ENCODE peak calls at places on chromosomes 3 and 15, in nine cellular contexts. One of them, this sample, is unnamed.

GRCh38 chr3:142574665-142575064 is 3.9 kb downstream of the ATR start:
- DNase-seq in HCT116: no peak
- DNase-seq in cardiac muscle cell: no peak
- DNase-seq in GM23248: no peak
- DNase-seq in MM.1S: no peak
- DNase-seq in CD4-positive, CD25-positive, alpha-beta regulatory T cell: no peak
- DNase-seq in A549: no peak
- DNase-seq in naive thymus-derived CD4-positive, alpha-beta T cell: no peak
- DNase-seq in keratinocyte: no peak
- DNase-seq in this sample: no peak

GRCh38 chr3:63945558-63946096 is 33.4 kb upstream of the SCAANT1 start:
- DNase-seq in HCT116: no peak
- DNase-seq in cardiac muscle cell: peak; percentile 65
- DNase-seq in GM23248: no peak
- DNase-seq in MM.1S: no peak
- DNase-seq in CD4-positive, CD25-positive, alpha-beta regulatory T cell: no peak
- DNase-seq in A549: no peak
- DNase-seq in naive thymus-derived CD4-positive, alpha-beta T cell: no peak
- DNase-seq in keratinocyte: no peak
- DNase-seq in this sample: no peak

GRCh38 chr15:79031821-79032220 is 58.8 kb downstream of the RASGRF1 start:
- DNase-seq in HCT116: no peak
- DNase-seq in cardiac muscle cell: no peak
- DNase-seq in GM23248: no peak
- DNase-seq in MM.1S: no peak
- DNase-seq in CD4-positive, CD25-positive, alpha-beta regulatory T cell: no peak
- DNase-seq in A549: no peak
- DNase-seq in naive thymus-derived CD4-positive, alpha-beta T cell: no peak
- DNase-seq in keratinocyte: no peak
- DNase-seq in this sample: no peak

GRCh38 chr3:47482411-47482810 is 6.7 kb upstream of the SCAP start:
- DNase-seq in HCT116: no peak
- DNase-seq in cardiac muscle cell: no peak
- DNase-seq in GM23248: no peak
- DNase-seq in MM.1S: no peak
- DNase-seq in CD4-positive, CD25-positive, alpha-beta regulatory T cell: no peak
- DNase-seq in A549: no peak
- DNase-seq in naive thymus-derived CD4-positive, alpha-beta T cell: no peak
- DNase-seq in keratinocyte: no peak
- DNase-seq in this sample: no peak

GRCh38 chr15:31847961-31848360 is 182.4 kb upstream of the CHRNA7 start:
- DNase-seq in HCT116: no peak
- DNase-seq in cardiac muscle cell: no peak
- DNase-seq in GM23248: no peak
- DNase-seq in MM.1S: no peak
- DNase-seq in CD4-positive, CD25-positive, alpha-beta regulatory T cell: no peak
- DNase-seq in A549: no peak
- DNase-seq in naive thymus-derived CD4-positive, alpha-beta T cell: no peak
- DNase-seq in keratinocyte: no peak
- DNase-seq in this sample: no peak

GRCh38 chr3:4825572-4826236 is 153.5 kb upstream of the BHLHE40 start:
- DNase-seq in HCT116: no peak
- DNase-seq in cardiac muscle cell: no peak
- DNase-seq in GM23248: no peak
- DNase-seq in MM.1S: no peak
- DNase-seq in CD4-positive, CD25-positive, alpha-beta regulatory T cell: no peak
- DNase-seq in A549: peak; percentile 26
- DNase-seq in naive thymus-derived CD4-positive, alpha-beta T cell: no peak
- DNase-seq in keratinocyte: no peak
- DNase-seq in this sample: no peak

GRCh38 chr3:141442421-141442820 is 44.4 kb upstream of the RASA2 start:
- DNase-seq in HCT116: no peak
- DNase-seq in cardiac muscle cell: peak; percentile 53
- DNase-seq in GM23248: no peak
- DNase-seq in MM.1S: no peak
- DNase-seq in CD4-positive, CD25-positive, alpha-beta regulatory T cell: no peak
- DNase-seq in A549: no peak
- DNase-seq in naive thymus-derived CD4-positive, alpha-beta T cell: no peak
- DNase-seq in keratinocyte: no peak
- DNase-seq in this sample: no peak

GRCh38 chr15:33215941-33216872 is 21.7 kb upstream of the FMN1 start:
- DNase-seq in HCT116: no peak
- DNase-seq in cardiac muscle cell: peak; percentile 20
- DNase-seq in GM23248: peak; percentile 55
- DNase-seq in MM.1S: peak; percentile 46
- DNase-seq in CD4-positive, CD25-positive, alpha-beta regulatory T cell: no peak
- DNase-seq in A549: no peak
- DNase-seq in naive thymus-derived CD4-positive, alpha-beta T cell: no peak
- DNase-seq in keratinocyte: no peak
- DNase-seq in this sample: no peak

GRCh38 chr15:65071381-65071811 is 3.6 kb upstream of the RASL12 start:
- DNase-seq in HCT116: no peak
- DNase-seq in cardiac muscle cell: peak; percentile 74
- DNase-seq in GM23248: no peak
- DNase-seq in MM.1S: no peak
- DNase-seq in CD4-positive, CD25-positive, alpha-beta regulatory T cell: no peak
- DNase-seq in A549: no peak
- DNase-seq in naive thymus-derived CD4-positive, alpha-beta T cell: no peak
- DNase-seq in keratinocyte: no peak
- DNase-seq in this sample: no peak

GRCh38 chr3:143726727-143727126 is 121.5 kb downstream of the SLC9A9 start:
- DNase-seq in HCT116: no peak
- DNase-seq in cardiac muscle cell: no peak
- DNase-seq in GM23248: peak; percentile 44
- DNase-seq in MM.1S: no peak
- DNase-seq in CD4-positive, CD25-positive, alpha-beta regulatory T cell: no peak
- DNase-seq in A549: no peak
- DNase-seq in naive thymus-derived CD4-positive, alpha-beta T cell: no peak
- DNase-seq in keratinocyte: no peak
- DNase-seq in this sample: no peak

GRCh38 chr15:20356444-20357138 is 185.0 kb downstream of the GOLGA6L6 start:
- DNase-seq in HCT116: peak; percentile 32
- DNase-seq in cardiac muscle cell: no peak
- DNase-seq in GM23248: peak; percentile 50
- DNase-seq in MM.1S: peak; percentile 83
- DNase-seq in CD4-positive, CD25-positive, alpha-beta regulatory T cell: peak; percentile 65
- DNase-seq in A549: peak; percentile 80
- DNase-seq in naive thymus-derived CD4-positive, alpha-beta T cell: peak; percentile 79
- DNase-seq in keratinocyte: no peak
- DNase-seq in this sample: peak; percentile 37

GRCh38 chr3:142623209-142623608 is 27.0 kb downstream of the PLS1 start:
- DNase-seq in HCT116: no peak
- DNase-seq in cardiac muscle cell: no peak
- DNase-seq in GM23248: no peak
- DNase-seq in MM.1S: no peak
- DNase-seq in CD4-positive, CD25-positive, alpha-beta regulatory T cell: no peak
- DNase-seq in A549: no peak
- DNase-seq in naive thymus-derived CD4-positive, alpha-beta T cell: no peak
- DNase-seq in keratinocyte: no peak
- DNase-seq in this sample: no peak

GRCh38 chr3:99640214-99640851 is 1.9 kb downstream of the COL8A1 start:
- DNase-seq in HCT116: no peak
- DNase-seq in cardiac muscle cell: no peak
- DNase-seq in GM23248: peak; percentile 27
- DNase-seq in MM.1S: no peak
- DNase-seq in CD4-positive, CD25-positive, alpha-beta regulatory T cell: no peak
- DNase-seq in A549: no peak
- DNase-seq in naive thymus-derived CD4-positive, alpha-beta T cell: no peak
- DNase-seq in keratinocyte: no peak
- DNase-seq in this sample: no peak

GRCh38 chr3:12044860-12045259 is 40.7 kb downstream of the SYN2 start:
- DNase-seq in HCT116: no peak
- DNase-seq in cardiac muscle cell: no peak
- DNase-seq in GM23248: no peak
- DNase-seq in MM.1S: no peak
- DNase-seq in CD4-positive, CD25-positive, alpha-beta regulatory T cell: no peak
- DNase-seq in A549: no peak
- DNase-seq in naive thymus-derived CD4-positive, alpha-beta T cell: no peak
- DNase-seq in keratinocyte: no peak
- DNase-seq in this sample: no peak

GRCh38 chr3:141150431-141150830 is 81.2 kb upstream of the PXYLP1 start:
- DNase-seq in HCT116: no peak
- DNase-seq in cardiac muscle cell: no peak
- DNase-seq in GM23248: no peak
- DNase-seq in MM.1S: no peak
- DNase-seq in CD4-positive, CD25-positive, alpha-beta regulatory T cell: no peak
- DNase-seq in A549: no peak
- DNase-seq in naive thymus-derived CD4-positive, alpha-beta T cell: no peak
- DNase-seq in keratinocyte: no peak
- DNase-seq in this sample: no peak

GRCh38 chr3:120601554-120601953 is 5.4 kb downstream of the NDUFB4 start:
- DNase-seq in HCT116: no peak
- DNase-seq in cardiac muscle cell: no peak
- DNase-seq in GM23248: no peak
- DNase-seq in MM.1S: no peak
- DNase-seq in CD4-positive, CD25-positive, alpha-beta regulatory T cell: no peak
- DNase-seq in A549: no peak
- DNase-seq in naive thymus-derived CD4-positive, alpha-beta T cell: no peak
- DNase-seq in keratinocyte: no peak
- DNase-seq in this sample: no peak

GRCh38 chr3:102979202-102979601 is 544.4 kb downstream of the ZPLD1 start:
- DNase-seq in HCT116: no peak
- DNase-seq in cardiac muscle cell: no peak
- DNase-seq in GM23248: no peak
- DNase-seq in MM.1S: no peak
- DNase-seq in CD4-positive, CD25-positive, alpha-beta regulatory T cell: no peak
- DNase-seq in A549: no peak
- DNase-seq in naive thymus-derived CD4-positive, alpha-beta T cell: no peak
- DNase-seq in keratinocyte: no peak
- DNase-seq in this sample: no peak

GRCh38 chr3:167716920-167717319 is 17.8 kb downstream of the PDCD10 start:
- DNase-seq in HCT116: no peak
- DNase-seq in cardiac muscle cell: no peak
- DNase-seq in GM23248: no peak
- DNase-seq in MM.1S: no peak
- DNase-seq in CD4-positive, CD25-positive, alpha-beta regulatory T cell: no peak
- DNase-seq in A549: no peak
- DNase-seq in naive thymus-derived CD4-positive, alpha-beta T cell: no peak
- DNase-seq in keratinocyte: no peak
- DNase-seq in this sample: no peak

DNA sequence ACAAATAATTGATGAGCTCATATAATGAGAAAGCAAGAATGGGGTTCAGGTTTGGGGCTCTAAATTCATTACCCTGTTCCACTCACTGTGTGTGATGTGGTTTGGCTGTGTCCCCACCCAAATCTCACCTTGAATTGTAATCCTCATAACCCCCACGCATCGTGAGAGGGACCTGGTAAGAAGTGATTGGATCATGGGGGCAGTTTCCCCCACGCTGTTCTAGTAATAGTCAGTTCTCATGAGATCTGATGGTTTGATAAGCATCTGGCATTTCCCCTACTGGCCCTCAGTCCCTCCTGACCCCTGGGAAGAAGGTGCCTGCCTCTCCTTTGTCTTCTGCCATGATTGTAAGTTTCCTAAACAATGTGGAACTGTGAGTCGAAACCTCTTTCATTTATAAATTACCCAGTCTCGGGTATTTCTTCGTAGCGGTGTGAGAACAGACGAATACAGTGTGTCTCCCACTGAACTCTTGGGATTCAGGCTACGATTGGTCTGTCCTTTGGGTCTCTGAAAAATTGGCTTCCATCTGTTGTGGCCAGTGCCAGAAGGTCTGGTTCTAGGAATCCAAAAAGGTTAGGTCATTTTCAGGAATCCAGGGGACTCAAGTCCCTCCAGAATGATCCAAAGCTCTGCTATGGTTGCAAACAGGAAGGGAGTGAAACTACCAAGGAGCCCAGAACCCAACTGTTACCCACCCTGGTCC is 87.7 kb downstream of the XXYLT1 start:
- DNase-seq in HCT116: no peak
- DNase-seq in cardiac muscle cell: no peak
- DNase-seq in GM23248: no peak
- DNase-seq in MM.1S: no peak
- DNase-seq in CD4-positive, CD25-positive, alpha-beta regulatory T cell: no peak
- DNase-seq in A549: no peak
- DNase-seq in naive thymus-derived CD4-positive, alpha-beta T cell: no peak
- DNase-seq in keratinocyte: no peak
- DNase-seq in this sample: no peak
- H3K4me1 ChIP-seq in HCT116: peaks cover 6% of the 10 kb centered on the region
- H3K4me1 ChIP-seq in cardiac muscle cell: peaks cover 14% of the 10 kb centered on the region
- H3K4me1 ChIP-seq in GM23248: peaks cover 34% of the 10 kb centered on the region
- H3K4me1 ChIP-seq in MM.1S: peaks cover 3% of the 10 kb centered on the region
- H3K4me1 ChIP-seq in CD4-positive, CD25-positive, alpha-beta regulatory T cell: peaks cover 57% of the 10 kb centered on the region
- H3K4me1 ChIP-seq in A549: peaks cover 9% of the 10 kb centered on the region
- H3K4me1 ChIP-seq in naive thymus-derived CD4-positive, alpha-beta T cell: no peaks in the 10 kb centered on the region
- H3K4me1 ChIP-seq in keratinocyte: peaks cover 41% of the 10 kb centered on the region
- H3K4me1 ChIP-seq in this sample: peaks cover 6% of the 10 kb centered on the region

GRCh38 chr3:8458711-8459110 is 42.9 kb upstream of the LMCD1 start:
- DNase-seq in HCT116: no peak
- DNase-seq in cardiac muscle cell: peak; percentile 68
- DNase-seq in GM23248: peak; percentile 98
- DNase-seq in MM.1S: no peak
- DNase-seq in CD4-positive, CD25-positive, alpha-beta regulatory T cell: no peak
- DNase-seq in A549: no peak
- DNase-seq in naive thymus-derived CD4-positive, alpha-beta T cell: no peak
- DNase-seq in keratinocyte: no peak
- DNase-seq in this sample: no peak
- H3K4me3 ChIP-seq in HCT116: no peak overlapping the region
- H3K4me3 ChIP-seq in cardiac muscle cell: no peak overlapping the region
- H3K4me3 ChIP-seq in GM23248: peak overlapping the region; percentile 46
- H3K4me3 ChIP-seq in MM.1S: no peak overlapping the region
- H3K4me3 ChIP-seq in CD4-positive, CD25-positive, alpha-beta regulatory T cell: no peak overlapping the region
- H3K4me3 ChIP-seq in A549: no peak overlapping the region
- H3K4me3 ChIP-seq in naive thymus-derived CD4-positive, alpha-beta T cell: no peak overlapping the region
- H3K4me3 ChIP-seq in keratinocyte: no peak overlapping the region
- H3K4me3 ChIP-seq in this sample: no peak overlapping the region

GRCh38 chr3:127674099-127674792 is 1.5 kb downstream of the ABTB1 start:
- DNase-seq in HCT116: no peak
- DNase-seq in cardiac muscle cell: no peak
- DNase-seq in GM23248: no peak
- DNase-seq in MM.1S: no peak
- DNase-seq in CD4-positive, CD25-positive, alpha-beta regulatory T cell: no peak
- DNase-seq in A549: no peak
- DNase-seq in naive thymus-derived CD4-positive, alpha-beta T cell: no peak
- DNase-seq in keratinocyte: no peak
- DNase-seq in this sample: no peak
- H3K27ac ChIP-seq in HCT116: peak overlapping the region; percentile 71
- H3K27ac ChIP-seq in cardiac muscle cell: no peak overlapping the region
- H3K27ac ChIP-seq in GM23248: no peak overlapping the region
- H3K27ac ChIP-seq in MM.1S: no peak overlapping the region
- H3K27ac ChIP-seq in CD4-positive, CD25-positive, alpha-beta regulatory T cell: peak overlapping the region; percentile 83
- H3K27ac ChIP-seq in A549: no peak overlapping the region
- H3K27ac ChIP-seq in naive thymus-derived CD4-positive, alpha-beta T cell: peak overlapping the region; percentile 98
- H3K27ac ChIP-seq in keratinocyte: no peak overlapping the region
- H3K27ac ChIP-seq in this sample: no peak overlapping the region

DNA sequence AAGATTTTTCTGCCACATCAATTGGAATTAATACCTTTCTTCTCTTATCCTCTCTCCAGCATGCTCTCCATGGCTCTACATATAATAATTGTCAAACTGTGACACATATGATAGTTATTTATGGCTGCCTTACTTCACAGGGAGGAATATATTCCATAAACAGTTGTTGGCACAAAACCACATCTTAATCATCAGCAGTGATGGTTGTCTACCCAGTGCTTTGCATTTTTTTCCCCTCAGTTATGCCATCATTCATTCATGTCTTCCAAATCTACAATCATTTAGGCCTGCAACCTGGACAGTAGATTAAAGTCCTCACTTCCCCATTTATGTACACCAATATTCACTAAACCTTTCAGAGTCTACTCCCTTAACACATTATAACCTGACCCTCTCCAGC is 107.7 kb downstream of the THRB start:
- DNase-seq in HCT116: no peak
- DNase-seq in cardiac muscle cell: peak; percentile 5
- DNase-seq in GM23248: peak; percentile 74
- DNase-seq in MM.1S: no peak
- DNase-seq in CD4-positive, CD25-positive, alpha-beta regulatory T cell: no peak
- DNase-seq in A549: no peak
- DNase-seq in naive thymus-derived CD4-positive, alpha-beta T cell: no peak
- DNase-seq in keratinocyte: no peak
- DNase-seq in this sample: no peak
- H3K4me1 ChIP-seq in HCT116: no peaks in the 10 kb centered on the region
- H3K4me1 ChIP-seq in cardiac muscle cell: no peaks in the 10 kb centered on the region
- H3K4me1 ChIP-seq in GM23248: peaks cover 18% of the 10 kb centered on the region
- H3K4me1 ChIP-seq in MM.1S: no peaks in the 10 kb centered on the region
- H3K4me1 ChIP-seq in CD4-positive, CD25-positive, alpha-beta regulatory T cell: no peaks in the 10 kb centered on the region
- H3K4me1 ChIP-seq in A549: peaks cover 7% of the 10 kb centered on the region
- H3K4me1 ChIP-seq in naive thymus-derived CD4-positive, alpha-beta T cell: no peaks in the 10 kb centered on the region
- H3K4me1 ChIP-seq in keratinocyte: peaks cover 37% of the 10 kb centered on the region
- H3K4me1 ChIP-seq in this sample: no peaks in the 10 kb centered on the region